ENCODE peak calls at places on chromosomes 12 and 14, in six cellular contexts. D is mesothelial cell of epicardium; I is HFFc6; M is lung; U is HL-60; O is CD4-positive, alpha-beta T cell. H is an unnamed sample.

GRCh38 chr12:123427036-123427769 is 9.3 kb downstream of the RILPL2 start:
- DNase-seq in D (no peak), I (no peak), M (no peak), U (no peak), O (no peak), H (no peak)

GRCh38 chr12:45268672-45269406 is 52.9 kb downstream of the ANO6 start:
- DNase-seq in D (peak), I (peak), M (peak), U (no peak), O (no peak), H (no peak)

GRCh38 chr14:58078471-58078870 is 73.5 kb downstream of the ARMH4 start:
- DNase-seq in D (no peak), I (peak), M (no peak), U (no peak), O (no peak), H (no peak)

GRCh38 chr12:89593873-89594272 is 68.0 kb upstream of the POC1B start:
- DNase-seq in D (no peak), I (no peak), M (no peak), U (no peak), O (no peak), H (no peak)

GRCh38 chr12:133226690-133227089 is 9.0 kb downstream of the ANHX start:
- DNase-seq in D (no peak), I (no peak), M (no peak), U (no peak), O (no peak), H (no peak)

GRCh38 chr12:53051881-53052412 is 2.1 kb downstream of the TNS2 start:
- DNase-seq in D (no peak), I (no peak), M (peak), U (no peak), O (no peak), H (no peak)

GRCh38 chr14:63677891-63678379 is 36.3 kb upstream of the WDR89 start:
- DNase-seq in D (no peak), I (peak), M (no peak), U (no peak), O (no peak), H (no peak)

GRCh38 chr14:83909507-83909906 is 1620.4 kb upstream of the FLRT2 start:
- DNase-seq in D (no peak), I (no peak), M (no peak), U (no peak), O (no peak), H (no peak)

GRCh38 chr12:19491863-19492262 is 52.6 kb downstream of the AEBP2 start:
- DNase-seq in D (no peak), I (peak), M (no peak), U (no peak), O (no peak), H (no peak)

GRCh38 chr14:59422069-59422881 is 42.9 kb downstream of the GPR135 start:
- DNase-seq in D (no peak), I (no peak), M (no peak), U (no peak), O (no peak), H (no peak)
- TF ChIP-seq CTCF in D (no peak), I (peak), M (no peak), U (no peak), O (no peak), H (no peak)

DNA sequence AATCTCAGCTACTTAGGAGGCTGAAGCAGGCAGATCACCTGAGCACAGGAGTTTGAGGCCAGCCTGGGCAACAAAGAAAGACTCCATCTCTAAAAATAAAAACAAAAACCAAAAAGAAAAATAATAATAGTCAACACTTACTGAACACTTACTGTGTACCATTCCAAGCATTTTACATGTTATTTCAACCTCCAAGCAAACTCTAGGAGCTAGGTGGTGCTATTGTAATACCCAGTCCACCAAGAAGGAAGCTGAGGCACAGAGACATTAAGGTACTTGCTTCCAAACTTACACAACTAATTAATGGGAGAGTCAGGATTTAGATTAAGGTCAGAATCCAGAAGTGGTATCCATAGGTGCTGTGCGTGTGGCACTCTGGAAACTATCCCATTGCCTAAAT is 13.7 kb upstream of the OR6J1 start:
- DNase-seq in D (no peak), I (peak), M (no peak), U (no peak), O (no peak), H (no peak)
- TF ChIP-seq CTCF in D (no peak), I (peak), M (peak), U (peak), O (no peak), H (no peak)

GRCh38 chr12:50057000-50057841 is at the start of gene ASIC1:
- DNase-seq in D (peak), I (peak), M (peak), U (peak), O (peak), H (no peak)
- TF ChIP-seq CTCF in D (no peak), I (peak), M (no peak), U (no peak), O (no peak), H (no peak)

DNA sequence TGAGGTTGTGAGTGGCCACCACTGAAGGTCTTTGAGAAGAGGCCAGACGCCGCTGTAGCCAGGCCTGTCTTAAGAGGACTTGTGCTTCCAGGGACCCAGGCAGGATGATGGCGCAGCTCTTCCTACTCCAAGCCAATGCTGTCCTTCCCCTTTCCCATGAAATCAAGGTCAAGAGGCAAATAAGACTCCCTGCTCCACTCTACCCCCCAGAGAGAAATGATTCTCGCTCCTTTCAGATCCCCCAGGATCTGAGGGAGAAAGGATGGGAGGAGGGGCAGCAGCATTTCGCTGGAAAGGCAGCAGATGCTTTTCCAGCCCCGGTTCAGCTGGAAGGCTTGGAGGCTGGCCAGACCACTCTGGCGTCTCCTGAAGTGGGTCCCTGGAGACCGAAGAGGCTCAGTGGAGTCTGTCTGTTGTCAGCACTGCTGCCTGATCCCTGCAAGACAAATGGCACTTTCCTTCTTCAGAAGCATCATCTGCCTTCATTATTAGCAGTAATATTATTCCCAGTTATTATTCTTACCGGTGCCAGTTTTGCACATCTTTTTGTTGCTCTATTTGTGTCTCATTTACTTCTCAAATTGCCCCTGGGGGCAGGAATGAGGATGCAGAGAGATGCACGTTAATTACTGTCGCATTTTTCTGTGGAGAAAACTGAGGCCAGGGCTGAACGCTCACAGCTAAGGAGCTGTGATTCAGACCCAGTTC is 51.4 kb downstream of the C14orf132 start:
- DNase-seq in D (no peak), I (peak), M (no peak), U (no peak), O (no peak), H (no peak)
- TF ChIP-seq CTCF in D (no peak), I (peak), M (no peak), U (no peak), O (no peak), H (no peak)

DNA sequence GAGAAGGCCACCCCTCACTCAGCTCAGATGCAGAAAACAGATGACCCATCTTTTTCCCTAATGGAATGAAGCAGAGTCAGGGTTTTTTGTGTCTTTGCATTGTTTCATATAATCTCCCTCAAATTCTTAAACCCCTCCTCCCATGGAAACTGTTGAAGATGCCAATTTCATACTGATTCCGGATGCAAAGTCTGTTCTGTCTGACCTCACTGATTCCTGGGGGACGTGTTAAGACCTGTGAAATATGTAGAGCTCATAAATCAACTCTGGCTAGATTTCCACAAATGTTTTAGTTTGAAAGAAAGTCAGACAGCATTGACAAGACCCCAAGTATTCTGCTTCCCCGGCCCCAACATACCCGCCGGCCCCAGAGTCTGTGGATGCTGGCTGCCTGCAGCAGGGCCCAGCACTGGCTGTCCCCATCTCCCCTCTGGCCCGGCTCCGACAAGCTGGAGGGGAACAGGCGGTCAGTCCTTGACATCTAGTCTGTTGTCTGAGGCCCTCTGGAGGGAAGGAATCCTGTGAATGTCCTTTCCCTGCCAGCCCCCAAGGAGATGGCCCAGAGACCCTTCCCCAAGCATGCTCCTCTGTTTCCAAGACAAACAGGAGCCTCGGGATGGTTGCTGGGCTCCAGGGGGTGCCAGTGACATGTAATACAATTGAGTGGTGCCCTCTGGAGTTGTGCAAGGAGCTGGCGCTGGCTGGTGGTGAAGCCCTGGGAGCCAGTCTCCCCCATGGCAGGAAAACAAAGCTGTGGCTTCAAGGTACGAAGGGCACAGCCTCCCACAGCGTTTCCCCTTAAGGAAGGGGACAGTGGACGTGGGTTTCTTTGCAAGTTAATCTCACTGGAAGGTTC is 22.4 kb downstream of the FBLN5 start:
- DNase-seq in D (no peak), I (no peak), M (no peak), U (no peak), O (no peak), H (no peak)
- TF ChIP-seq CTCF in D (no peak), I (no peak), M (no peak), U (no peak), O (no peak), H (no peak)

GRCh38 chr14:102292446-102292845 is 12.5 kb downstream of the MOK start:
- DNase-seq in D (no peak), I (no peak), M (no peak), U (no peak), O (no peak), H (no peak)

GRCh38 chr14:102293784-102294183 is 11.2 kb downstream of the MOK start:
- DNase-seq in D (no peak), I (no peak), M (no peak), U (no peak), O (no peak), H (no peak)

GRCh38 chr14:102297436-102298170 is 7.4 kb downstream of the MOK start:
- DNase-seq in D (no peak), I (no peak), M (no peak), U (no peak), O (no peak), H (no peak)

DNA sequence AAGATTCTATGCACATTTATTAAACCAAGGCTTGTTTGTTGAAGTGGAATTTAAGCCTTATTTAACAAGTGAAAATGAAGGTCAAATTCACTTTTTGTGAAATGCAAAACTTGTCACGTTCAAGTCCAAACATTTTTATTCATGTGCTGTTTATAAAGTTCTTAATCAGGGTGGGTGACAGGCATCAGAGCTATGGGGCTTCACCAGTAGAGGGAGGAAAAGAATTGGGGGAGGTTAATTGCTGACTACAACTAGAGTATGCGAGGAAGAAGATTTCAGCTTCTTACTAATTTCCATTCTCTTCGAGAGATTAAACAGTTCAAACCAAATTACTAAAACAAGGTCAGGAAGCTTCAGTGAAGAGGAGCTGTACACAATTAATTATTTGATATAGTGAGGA is 9.7 kb downstream of the MOK start:
- DNase-seq in D (no peak), I (peak), M (no peak), U (no peak), O (no peak), H (no peak)
- TF ChIP-seq CTCF in D (no peak), I (peak), M (no peak), U (no peak), O (no peak), H (no peak)